ENCODE peak calls at places on chromosomes 11 and 22, in five cellular contexts. M is cardiac fibroblast, R is ascending aorta, Y is fibroblast of pulmonary artery, K is BE2C. C is an unnamed sample.

GRCh38 chr11:32092581-32093170 is 1.8 kb downstream of the RCN1 start:
- DNase-seq in M (no peak), R (no peak), Y (no peak), K (no peak), C (no peak)

GRCh38 chr22:46773074-46773473 is 10.6 kb downstream of the TBC1D22A start:
- DNase-seq in M (no peak), R (no peak), Y (no peak), K (no peak), C (no peak)

GRCh38 chr11:126340960-126341709 is 14.4 kb upstream of the ST3GAL4 start:
- DNase-seq in M (no peak), R (no peak), Y (no peak), K (no peak), C (no peak)

GRCh38 chr11:117523680-117524079 is 196.0 kb downstream of the CEP164 start:
- DNase-seq in M (peak; percentile 29), R (no peak), Y (peak; percentile 7), K (no peak), C (peak; percentile 38)

GRCh38 chr22:23060612-23061400 is 9.5 kb upstream of the GNAZ start:
- DNase-seq in M (no peak), R (peak; percentile 47), Y (no peak), K (peak; percentile 3), C (no peak)

GRCh38 chr11:117199061-117199915 is at the start of gene TAGLN:
- DNase-seq in M (peak; percentile 96), R (peak; percentile 99), Y (peak; percentile 95), K (no peak), C (peak; percentile 76)

GRCh38 chr11:30452114-30452513 is 129.2 kb downstream of the ARL14EP start:
- DNase-seq in M (no peak), R (no peak), Y (no peak), K (no peak), C (no peak)

GRCh38 chr11:1116104-1116503 is 41.4 kb downstream of the MUC2 start:
- DNase-seq in M (no peak), R (no peak), Y (no peak), K (no peak), C (no peak)

GRCh38 chr11:15923169-15923568 is 433.2 kb downstream of the SOX6 start:
- DNase-seq in M (peak; percentile 9), R (peak; percentile 24), Y (no peak), K (no peak), C (no peak)

GRCh38 chr11:31657091-31657490 is 147.5 kb downstream of the ELP4 start:
- DNase-seq in M (no peak), R (no peak), Y (no peak), K (no peak), C (no peak)

GRCh38 chr11:312092-312816 is 1.6 kb upstream of the IFITM1 start:
- DNase-seq in M (no peak), R (no peak), Y (peak; percentile 53), K (no peak), C (peak; percentile 47)

GRCh38 chr11:78131956-78132355 is 7.5 kb downstream of the ALG8 start:
- DNase-seq in M (peak; percentile 6), R (no peak), Y (no peak), K (no peak), C (no peak)

GRCh38 chr11:77082838-77083552 is 16.2 kb downstream of the CAPN5 start:
- DNase-seq in M (peak; percentile 57), R (peak; percentile 81), Y (peak; percentile 72), K (peak; percentile 71), C (peak; percentile 71)

GRCh38 chr11:20397281-20397680 is 9.8 kb downstream of the PRMT3 start:
- DNase-seq in M (peak; percentile 74), R (no peak), Y (peak; percentile 77), K (peak; percentile 10), C (peak; percentile 20)

GRCh38 chr11:105799263-105799662 is 189.4 kb downstream of the GRIA4 start:
- DNase-seq in M (no peak), R (no peak), Y (no peak), K (no peak), C (peak; percentile 1)

GRCh38 chr11:96254087-96254486 is 88.9 kb downstream of the MAML2 start:
- DNase-seq in M (peak; percentile 79), R (no peak), Y (peak; percentile 93), K (no peak), C (peak; percentile 46)

GRCh38 chr22:23565942-23566715 is 14.0 kb downstream of the IGLL1 start:
- DNase-seq in M (no peak), R (peak; percentile 35), Y (no peak), K (peak; percentile 51), C (no peak)

GRCh38 chr11:132184079-132184478 is 813.7 kb downstream of the NTM start:
- DNase-seq in M (no peak), R (no peak), Y (no peak), K (no peak), C (no peak)

GRCh38 chr22:25024895-25025294 is 72.4 kb downstream of the KIAA1671 start:
- DNase-seq in M (no peak), R (no peak), Y (no peak), K (no peak), C (no peak)

GRCh38 chr11:20931029-20931428 is 261.6 kb downstream of the NELL1 start:
- DNase-seq in M (no peak), R (no peak), Y (no peak), K (no peak), C (no peak)

GRCh38 chr11:17208257-17208999 is 642 bp upstream of the PIK3C2A start:
- DNase-seq in M (peak; percentile 72), R (peak; percentile 80), Y (peak; percentile 77), K (peak; percentile 36), C (no peak)

GRCh38 chr11:73012121-73012863 is 129.8 kb downstream of the FCHSD2 start:
- DNase-seq in M (peak; percentile 50), R (no peak), Y (peak; percentile 8), K (no peak), C (peak; percentile 43)

GRCh38 chr22:44074286-44074984 is 50.3 kb downstream of the PARVB start:
- DNase-seq in M (no peak), R (no peak), Y (no peak), K (peak; percentile 60), C (no peak)

GRCh38 chr22:44071760-44072159 is 47.7 kb downstream of the PARVB start:
- DNase-seq in M (no peak), R (no peak), Y (no peak), K (no peak), C (no peak)

GRCh38 chr22:44080936-44081853 is 57.1 kb downstream of the PARVB start:
- DNase-seq in M (peak; percentile 71), R (peak; percentile 78), Y (peak; percentile 80), K (peak; percentile 83), C (peak; percentile 56)

GRCh38 chr22:44076825-44077224 is 52.7 kb downstream of the PARVB start:
- DNase-seq in M (no peak), R (no peak), Y (no peak), K (no peak), C (no peak)
- H3K4me3 ChIP-seq in M (no peak overlapping the region), R (no peak overlapping the region), Y (no peak overlapping the region), K (no peak overlapping the region), C (no peak overlapping the region)

DNA sequence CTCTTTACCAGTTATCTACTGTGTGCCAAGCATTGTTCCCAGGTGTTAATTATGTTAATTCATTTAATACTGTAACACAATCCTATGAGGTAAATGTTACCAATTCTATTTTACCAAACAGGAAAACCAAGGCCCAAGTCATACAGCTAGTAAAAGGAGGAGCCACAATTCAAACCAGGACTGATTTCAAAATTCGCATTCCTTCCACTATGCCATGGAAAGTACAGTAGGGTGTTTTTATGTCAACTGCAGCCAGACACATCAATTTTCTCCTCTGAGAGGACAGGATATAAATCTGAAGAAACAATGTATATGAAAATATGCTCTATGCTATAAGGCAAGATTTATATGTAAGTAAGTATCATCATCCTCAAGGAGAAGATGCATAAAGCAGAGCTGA is 104.3 kb downstream of the RPL27A start:
- DNase-seq in M (peak; percentile 48), R (no peak), Y (peak; percentile 52), K (no peak), C (no peak)
- TF ChIP-seq CTCF in M (no peak), R (no peak), Y (peak; percentile 34), K (no peak), C (peak; percentile 14)

GRCh38 chr22:42281284-42281683 is 10.8 kb upstream of the TCF20 start:
- DNase-seq in M (no peak), R (no peak), Y (no peak), K (no peak), C (no peak)

GRCh38 chr22:42280140-42280539 is 9.7 kb upstream of the TCF20 start:
- DNase-seq in M (no peak), R (no peak), Y (no peak), K (no peak), C (no peak)

GRCh38 chr22:42281706-42282251 is 11.3 kb upstream of the TCF20 start:
- DNase-seq in M (no peak), R (no peak), Y (no peak), K (no peak), C (no peak)

GRCh38 chr22:42279425-42280020 is 9.1 kb upstream of the TCF20 start:
- DNase-seq in M (no peak), R (no peak), Y (no peak), K (no peak), C (no peak)

DNA sequence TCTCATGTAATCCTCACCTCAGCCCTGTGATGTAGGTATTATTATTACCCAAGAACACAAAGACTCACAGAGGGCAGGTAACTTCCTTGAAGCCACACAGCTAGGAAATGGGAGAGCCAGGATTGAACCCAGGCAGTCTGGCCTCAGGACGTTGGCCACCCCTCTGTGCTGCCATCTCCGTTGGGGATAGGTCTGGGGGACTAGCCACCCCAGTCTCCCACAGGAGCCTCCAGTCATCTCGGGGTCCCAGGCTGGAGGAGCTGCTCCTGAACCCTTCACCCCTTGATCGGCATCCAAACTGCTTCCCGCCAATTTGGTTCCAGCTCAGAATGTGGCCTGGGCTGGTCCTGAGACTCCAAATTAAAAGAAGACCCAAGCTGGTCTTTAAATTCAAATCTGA is 10.4 kb upstream of the TCF20 start:
- DNase-seq in M (no peak), R (no peak), Y (no peak), K (no peak), C (no peak)
- H3K4me3 ChIP-seq in M (no peak overlapping the region), R (no peak overlapping the region), Y (no peak overlapping the region), K (no peak overlapping the region), C (no peak overlapping the region)

GRCh38 chr22:26558246-26558895 is 31.6 kb downstream of the TPST2 start:
- DNase-seq in M (peak; percentile 43), R (no peak), Y (peak; percentile 10), K (no peak), C (no peak)
- TF ChIP-seq CTCF in M (no peak), R (no peak), Y (no peak), K (no peak), C (no peak)

DNA sequence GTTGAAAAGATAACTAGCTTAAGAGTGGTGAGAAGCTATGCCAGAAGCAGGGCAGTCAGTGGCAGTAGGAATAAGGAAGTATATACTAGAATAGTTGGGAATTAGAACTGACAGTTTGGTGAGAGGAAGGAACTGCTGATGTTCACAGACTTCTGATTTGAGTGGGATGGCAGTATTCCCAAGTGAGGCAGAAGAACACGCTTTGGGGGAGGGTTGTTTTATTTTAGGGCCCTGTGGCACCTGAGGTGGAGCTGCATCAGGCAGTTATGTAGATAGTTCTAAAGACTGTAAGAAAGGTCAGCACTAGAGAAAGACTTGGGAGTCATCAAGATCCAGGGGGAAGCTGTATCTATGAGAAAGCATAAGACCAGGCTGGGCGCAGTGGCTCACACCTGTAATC is 66.3 kb upstream of the TNRC6B start:
- DNase-seq in M (no peak), R (no peak), Y (no peak), K (no peak), C (no peak)
- H3K4me3 ChIP-seq in M (no peak overlapping the region), R (no peak overlapping the region), Y (no peak overlapping the region), K (no peak overlapping the region), C (no peak overlapping the region)

C was measured in foreskin fibroblast.